ENCODE peak calls at places on chromosomes 2 and 18, in six cellular contexts. One of them, this sample, is unnamed. For H3K4me1 and H3K27me3, the result is how much of the 10 kb centered on the place peaks cover.

GRCh38 chr2:1601471-1602358 is 142.6 kb downstream of the PXDN start:
- DNase-seq in neuronal stem cell: no peak
- DNase-seq in hepatocyte: no peak
- DNase-seq in HAP-1: no peak
- DNase-seq in aorta: no peak
- DNase-seq in sigmoid colon: no peak
- DNase-seq in this sample: no peak

GRCh38 chr2:157404363-157404762 is 39.5 kb downstream of the CYTIP start:
- DNase-seq in hepatocyte: no peak
- DNase-seq in aorta: no peak
- DNase-seq in sigmoid colon: no peak
- DNase-seq in neuronal stem cell: no peak
- DNase-seq in HAP-1: no peak
- DNase-seq in this sample: no peak

GRCh38 chr2:36573165-36573564 is 24.8 kb downstream of the FEZ2 start:
- DNase-seq in hepatocyte: no peak
- DNase-seq in aorta: no peak
- DNase-seq in neuronal stem cell: no peak
- DNase-seq in sigmoid colon: no peak
- DNase-seq in HAP-1: no peak
- DNase-seq in this sample: no peak

GRCh38 chr2:14143435-14143834 is 489.1 kb upstream of the LRATD1 start:
- DNase-seq in neuronal stem cell: no peak
- DNase-seq in sigmoid colon: no peak
- DNase-seq in aorta: no peak
- DNase-seq in hepatocyte: no peak
- DNase-seq in HAP-1: no peak
- DNase-seq in this sample: no peak

GRCh38 chr2:103401621-103402020 is 639.8 kb downstream of the TMEM182 start:
- DNase-seq in HAP-1: no peak
- DNase-seq in hepatocyte: peak
- DNase-seq in sigmoid colon: no peak
- DNase-seq in aorta: no peak
- DNase-seq in neuronal stem cell: peak
- DNase-seq in this sample: peak

GRCh38 chr2:54103454-54104314 is 11.7 kb upstream of the ACYP2 start:
- DNase-seq in sigmoid colon: no peak
- DNase-seq in aorta: no peak
- DNase-seq in HAP-1: peak
- DNase-seq in neuronal stem cell: no peak
- DNase-seq in hepatocyte: peak
- DNase-seq in this sample: peak

GRCh38 chr2:230156782-230157181 is 63.0 kb downstream of the SP110 start:
- DNase-seq in HAP-1: no peak
- DNase-seq in neuronal stem cell: no peak
- DNase-seq in sigmoid colon: no peak
- DNase-seq in hepatocyte: no peak
- DNase-seq in aorta: no peak
- DNase-seq in this sample: no peak

GRCh38 chr2:38440655-38441054 is 63.6 kb upstream of the ATL2 start:
- DNase-seq in hepatocyte: peak
- DNase-seq in aorta: no peak
- DNase-seq in sigmoid colon: no peak
- DNase-seq in neuronal stem cell: no peak
- DNase-seq in HAP-1: no peak
- DNase-seq in this sample: no peak

GRCh38 chr18:10230072-10230471 is 224.4 kb upstream of the APCDD1 start:
- DNase-seq in HAP-1: no peak
- DNase-seq in hepatocyte: peak
- DNase-seq in neuronal stem cell: no peak
- DNase-seq in sigmoid colon: no peak
- DNase-seq in aorta: no peak
- DNase-seq in this sample: no peak

GRCh38 chr2:216950547-216950946 is 90.7 kb upstream of the TNP1 start:
- DNase-seq in sigmoid colon: no peak
- DNase-seq in HAP-1: no peak
- DNase-seq in neuronal stem cell: no peak
- DNase-seq in aorta: no peak
- DNase-seq in hepatocyte: no peak
- DNase-seq in this sample: no peak

GRCh38 chr2:163735692-163736432 is at the start of gene FIGN:
- DNase-seq in HAP-1: peak
- DNase-seq in aorta: peak
- DNase-seq in neuronal stem cell: peak
- DNase-seq in hepatocyte: peak
- DNase-seq in sigmoid colon: peak
- DNase-seq in this sample: no peak

GRCh38 chr2:529425-529824 is 147.8 kb downstream of the TMEM18 start:
- DNase-seq in aorta: no peak
- DNase-seq in hepatocyte: peak
- DNase-seq in HAP-1: no peak
- DNase-seq in sigmoid colon: no peak
- DNase-seq in neuronal stem cell: no peak
- DNase-seq in this sample: no peak

GRCh38 chr2:205771666-205772065 is 89.4 kb downstream of the NRP2 start:
- DNase-seq in sigmoid colon: no peak
- DNase-seq in HAP-1: no peak
- DNase-seq in hepatocyte: no peak
- DNase-seq in neuronal stem cell: no peak
- DNase-seq in aorta: no peak
- DNase-seq in this sample: no peak

GRCh38 chr2:8684885-8685696 is 3.2 kb downstream of the ID2 start:
- DNase-seq in neuronal stem cell: peak
- DNase-seq in hepatocyte: peak
- DNase-seq in sigmoid colon: peak
- DNase-seq in aorta: peak
- DNase-seq in HAP-1: peak
- DNase-seq in this sample: no peak

GRCh38 chr18:76476665-76477561 is 18.1 kb downstream of the ZNF516 start:
- DNase-seq in HAP-1: no peak
- DNase-seq in neuronal stem cell: no peak
- DNase-seq in aorta: no peak
- DNase-seq in sigmoid colon: no peak
- DNase-seq in hepatocyte: peak
- DNase-seq in this sample: no peak

DNA sequence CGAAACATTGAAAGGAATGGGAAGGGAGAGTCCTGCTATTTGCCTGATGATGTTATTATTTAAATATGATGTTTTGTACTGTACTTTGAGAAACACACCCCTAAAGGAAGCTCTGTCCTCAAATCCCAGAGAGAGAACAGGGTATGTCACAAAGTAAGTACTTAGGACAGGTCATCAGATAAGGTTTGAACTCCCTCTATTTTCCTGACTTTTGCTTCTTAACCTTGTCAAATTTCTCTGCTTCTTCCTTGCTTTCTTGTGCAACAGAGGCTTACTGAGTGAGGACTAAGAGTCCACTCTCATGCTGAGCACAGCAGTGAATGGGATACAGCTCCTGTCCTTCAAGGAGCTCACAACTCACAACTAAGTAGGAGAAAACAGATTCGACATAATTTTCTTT is 3.7 kb downstream of the DGUOK start:
- DNase-seq in hepatocyte: no peak
- DNase-seq in sigmoid colon: no peak
- DNase-seq in aorta: no peak
- DNase-seq in HAP-1: no peak
- DNase-seq in neuronal stem cell: no peak
- DNase-seq in this sample: no peak
- H3K4me1 ChIP-seq in hepatocyte: under half
- H3K4me1 ChIP-seq in sigmoid colon: under half
- H3K4me1 ChIP-seq in aorta: under half
- H3K4me1 ChIP-seq in HAP-1: under half
- H3K4me1 ChIP-seq in neuronal stem cell: under half
- H3K4me1 ChIP-seq in this sample: under half

GRCh38 chr2:105518897-105519296 is 120.0 kb upstream of the FHL2 start:
- DNase-seq in hepatocyte: no peak
- DNase-seq in HAP-1: no peak
- DNase-seq in aorta: no peak
- DNase-seq in neuronal stem cell: no peak
- DNase-seq in sigmoid colon: no peak
- DNase-seq in this sample: no peak
- H3K27me3 ChIP-seq in hepatocyte: under half
- H3K27me3 ChIP-seq in HAP-1: under half
- H3K27me3 ChIP-seq in aorta: under half
- H3K27me3 ChIP-seq in neuronal stem cell: under half
- H3K27me3 ChIP-seq in sigmoid colon: under half
- H3K27me3 ChIP-seq in this sample: under half

GRCh38 chr18:26482567-26482966 is 65.8 kb downstream of the KCTD1 start:
- DNase-seq in sigmoid colon: no peak
- DNase-seq in aorta: no peak
- DNase-seq in HAP-1: no peak
- DNase-seq in hepatocyte: no peak
- DNase-seq in neuronal stem cell: no peak
- DNase-seq in this sample: peak
- H3K4me1 ChIP-seq in sigmoid colon: under half
- H3K4me1 ChIP-seq in aorta: under half
- H3K4me1 ChIP-seq in HAP-1: under half
- H3K4me1 ChIP-seq in hepatocyte: under half
- H3K4me1 ChIP-seq in neuronal stem cell: under half
- H3K4me1 ChIP-seq in this sample: under half

GRCh38 chr2:13015941-13016340 is 299.2 kb downstream of the TRIB2 start:
- DNase-seq in HAP-1: no peak
- DNase-seq in hepatocyte: no peak
- DNase-seq in neuronal stem cell: peak
- DNase-seq in aorta: no peak
- DNase-seq in sigmoid colon: no peak
- DNase-seq in this sample: no peak
- H3K27me3 ChIP-seq in HAP-1: under half
- H3K27me3 ChIP-seq in hepatocyte: under half
- H3K27me3 ChIP-seq in neuronal stem cell: under half
- H3K27me3 ChIP-seq in aorta: under half
- H3K27me3 ChIP-seq in sigmoid colon: under half
- H3K27me3 ChIP-seq in this sample: under half

DNA sequence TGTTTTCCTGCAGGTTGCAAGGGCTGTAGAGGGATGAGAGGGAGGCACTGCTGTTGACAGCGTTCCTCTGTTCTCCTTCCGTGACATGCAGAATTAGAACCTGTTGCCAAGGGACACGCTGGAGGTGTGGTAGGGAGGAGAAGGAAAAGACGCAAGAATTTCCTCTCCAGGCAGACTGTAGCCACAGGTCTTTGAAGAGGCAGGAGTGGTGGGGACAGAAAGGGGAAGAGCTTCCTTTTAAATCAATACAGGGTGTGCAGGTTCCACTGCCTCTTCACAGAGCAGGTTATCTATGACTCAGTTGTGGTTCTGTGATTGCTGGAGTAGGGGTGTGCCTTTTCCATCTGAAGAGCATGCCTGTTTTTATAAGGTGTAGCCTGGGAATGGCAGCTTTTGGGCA is 133.0 kb downstream of the WDSUB1 start:
- DNase-seq in sigmoid colon: no peak
- DNase-seq in aorta: no peak
- DNase-seq in hepatocyte: no peak
- DNase-seq in neuronal stem cell: no peak
- DNase-seq in HAP-1: no peak
- DNase-seq in this sample: no peak
- H3K4me1 ChIP-seq in sigmoid colon: under half
- H3K4me1 ChIP-seq in aorta: under half
- H3K4me1 ChIP-seq in hepatocyte: half or more
- H3K4me1 ChIP-seq in neuronal stem cell: under half
- H3K4me1 ChIP-seq in HAP-1: under half
- H3K4me1 ChIP-seq in this sample: under half

GRCh38 chr2:23940262-23940975 is at the start of gene UBXN2A:
- DNase-seq in neuronal stem cell: peak
- DNase-seq in HAP-1: peak
- DNase-seq in sigmoid colon: peak
- DNase-seq in aorta: peak
- DNase-seq in hepatocyte: peak
- DNase-seq in this sample: no peak
- H3K27me3 ChIP-seq in neuronal stem cell: under half
- H3K27me3 ChIP-seq in HAP-1: under half
- H3K27me3 ChIP-seq in sigmoid colon: under half
- H3K27me3 ChIP-seq in aorta: under half
- H3K27me3 ChIP-seq in hepatocyte: under half
- H3K27me3 ChIP-seq in this sample: under half

DNA sequence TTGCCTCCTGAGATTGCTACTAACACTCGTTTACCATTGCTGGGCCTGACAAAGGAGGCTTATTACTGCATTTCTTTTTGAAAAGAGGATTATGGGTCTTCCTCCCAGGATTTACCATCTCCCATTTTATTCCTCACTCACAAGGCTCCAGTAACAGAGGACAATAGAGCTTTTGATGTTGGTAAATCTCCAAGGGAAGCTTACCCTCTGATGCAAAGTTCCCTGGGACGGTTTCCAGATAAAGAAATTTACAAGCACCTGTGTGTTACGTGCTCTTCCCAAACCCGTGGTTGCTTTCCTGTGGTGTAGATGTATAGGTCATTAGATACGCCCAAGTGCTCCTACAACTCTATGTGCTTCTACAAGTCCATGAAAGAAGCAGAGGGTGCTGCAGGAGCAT is 17.1 kb downstream of the VSNL1 start:
- DNase-seq in hepatocyte: no peak
- DNase-seq in neuronal stem cell: no peak
- DNase-seq in sigmoid colon: no peak
- DNase-seq in aorta: no peak
- DNase-seq in HAP-1: no peak
- DNase-seq in this sample: no peak
- H3K4me1 ChIP-seq in hepatocyte: under half
- H3K4me1 ChIP-seq in neuronal stem cell: under half
- H3K4me1 ChIP-seq in sigmoid colon: under half
- H3K4me1 ChIP-seq in aorta: under half
- H3K4me1 ChIP-seq in HAP-1: under half
- H3K4me1 ChIP-seq in this sample: under half